ENCODE peak calls at places on chromosomes 3 and 15, in six cellular contexts. B is foreskin fibroblast; O is Karpas-422; N is activated CD8-positive, alpha-beta memory T cell treated with anti-CD3 and anti-CD28 coated beads, Interleukin-2, amount 10 ng/mL, durations not matched to agents 7 days and 5 days; F is NCI-H446; I is astrocyte of the cerebellum. A is an unnamed sample.

GRCh38 chr15:70318996-70319465 is 221.3 kb upstream of the TLE3 start:
- DNase-seq in N (no peak), B (peak; percentile 76), I (no peak), F (no peak), O (no peak), A (no peak)

GRCh38 chr3:161295325-161295724 is 74.2 kb downstream of the NMD3 start:
- DNase-seq in I (peak; percentile 76), N (no peak), O (no peak), B (no peak), F (peak; percentile 48), A (no peak)

GRCh38 chr3:48459773-48460516 is 13.4 kb downstream of the ATRIP start:
- DNase-seq in N (no peak), B (no peak), I (no peak), F (no peak), O (no peak), A (no peak)

GRCh38 chr15:51168700-51169099 is 74.0 kb upstream of the TNFAIP8L3 start:
- DNase-seq in B (no peak), O (no peak), N (no peak), I (no peak), F (no peak), A (no peak)

GRCh38 chr3:136750922-136751258 is 1.3 kb downstream of the STAG1 start:
- DNase-seq in N (no peak), F (no peak), I (peak; percentile 34), O (no peak), B (peak; percentile 27), A (no peak)

GRCh38 chr15:41258706-41259471 is 27.8 kb downstream of the CHP1 start:
- DNase-seq in I (peak; percentile 23), N (no peak), B (no peak), F (no peak), O (peak; percentile 81), A (no peak)

GRCh38 chr3:51371943-51372557 is 13.0 kb upstream of the MANF start:
- DNase-seq in I (peak; percentile 73), N (peak; percentile 68), F (peak; percentile 52), B (peak; percentile 58), O (peak; percentile 88), A (no peak)

GRCh38 chr3:131491084-131491483 is 11.7 kb downstream of the MRPL3 start:
- DNase-seq in F (no peak), B (no peak), N (no peak), O (no peak), I (no peak), A (no peak)

GRCh38 chr3:143563786-143564185 is 284.5 kb downstream of the SLC9A9 start:
- DNase-seq in N (no peak), O (no peak), I (no peak), B (no peak), F (no peak), A (no peak)

GRCh38 chr15:70251246-70251990 is 153.7 kb upstream of the TLE3 start:
- DNase-seq in F (no peak), N (no peak), O (no peak), B (no peak), I (no peak), A (no peak)

GRCh38 chr3:172515130-172515918 is 7.9 kb downstream of the TNFSF10 start:
- DNase-seq in I (no peak), N (no peak), F (no peak), O (no peak), B (no peak), A (no peak)

GRCh38 chr3:100769693-100770092 is 60.4 kb downstream of the TFG start:
- DNase-seq in B (no peak), F (no peak), O (no peak), I (no peak), N (no peak), A (no peak)

GRCh38 chr15:25170781-25171110 is 216.0 kb downstream of the SNRPN start:
- DNase-seq in N (no peak), F (no peak), O (no peak), I (no peak), B (no peak), A (no peak)

GRCh38 chr3:37730383-37730782 is 131.3 kb upstream of the CTDSPL start:
- DNase-seq in F (no peak), N (no peak), B (no peak), O (no peak), I (no peak), A (no peak)

GRCh38 chr3:42092006-42092405 is 849 bp downstream of the TRAK1 start:
- DNase-seq in B (no peak), I (no peak), O (no peak), N (no peak), F (no peak), A (no peak)

GRCh38 chr3:9123849-9124248 is 125.6 kb downstream of the SRGAP3 start:
- DNase-seq in N (no peak), F (peak; percentile 58), O (no peak), I (no peak), B (no peak), A (no peak)

GRCh38 chr3:40534283-40534682 is 9.5 kb downstream of the ZNF621 start:
- DNase-seq in O (no peak), F (no peak), N (no peak), B (no peak), I (no peak), A (no peak)

GRCh38 chr3:126782554-126782953 is 78.5 kb downstream of the CHCHD6 start:
- DNase-seq in B (peak; percentile 91), N (no peak), O (no peak), F (peak; percentile 52), I (peak; percentile 68), A (no peak)

GRCh38 chr3:8768364-8769087 is 887 bp downstream of the OXTR start:
- DNase-seq in B (no peak), I (no peak), O (no peak), F (no peak), N (no peak), A (peak; percentile 51)

GRCh38 chr3:99777708-99778107 is 40.0 kb upstream of the CMSS1 start:
- DNase-seq in B (no peak), I (no peak), O (no peak), F (no peak), N (no peak), A (no peak)

GRCh38 chr15:92839696-92840095 is 60.4 kb upstream of the CHD2 start:
- DNase-seq in N (no peak), B (no peak), O (peak; percentile 56), I (no peak), F (no peak), A (no peak)

GRCh38 chr3:44993471-44994205 is 17.6 kb downstream of the EXOSC7 start:
- DNase-seq in B (peak; percentile 73), F (no peak), N (no peak), O (no peak), I (peak; percentile 84), A (no peak)

GRCh38 chr3:50264389-50264963 is 4.5 kb upstream of the SEMA3B start:
- DNase-seq in N (no peak), F (peak; percentile 11), B (peak; percentile 84), O (no peak), I (peak; percentile 93), A (peak; percentile 86)

A was measured in HuH-7.